ENCODE peak calls at places on chromosome 4, in seven cellular contexts. L is NCI-H187 treated with DMSO at 0.1 percent for 48 hours, E is ACHN, S is adrenal gland, V is NCI-H446 treated with DMSO at 0.1 percent for 48 hours, U is activated T-helper 1 cell treated with Interleukin-2 at 50 U/mL for 16 hours, A is fibroblast of the aortic adventitia. N is an unnamed sample.

GRCh38 chr4:763191-763810 is 57.7 kb downstream of the PCGF3 start:
- DNase-seq in L (no peak), E (no peak), S (no peak), V (no peak), U (no peak), A (no peak), N (no peak)

GRCh38 chr4:1539132-1539755 is 133.0 kb upstream of the NKX1-1 start:
- DNase-seq in L (no peak), E (no peak), S (no peak), V (no peak), U (no peak), A (no peak), N (no peak)

GRCh38 chr4:80062527-80062926 is 10.5 kb downstream of the ANTXR2 start:
- DNase-seq in L (no peak), E (no peak), S (no peak), V (no peak), U (no peak), A (no peak), N (no peak)

GRCh38 chr4:179110356-179110755 is 1668.1 kb upstream of the AGA start:
- DNase-seq in L (no peak), E (peak), S (no peak), V (no peak), U (no peak), A (no peak), N (peak)

GRCh38 chr4:78661923-78662521 is 110.5 kb downstream of the ANXA3 start:
- DNase-seq in L (no peak), E (no peak), S (no peak), V (no peak), U (no peak), A (peak), N (peak)

GRCh38 chr4:169640261-169640880 is 20.0 kb downstream of the CLCN3 start:
- DNase-seq in L (no peak), E (no peak), S (no peak), V (peak), U (no peak), A (peak), N (peak)

GRCh38 chr4:15649914-15650545 is 5.1 kb downstream of the FBXL5 start:
- DNase-seq in L (peak), E (peak), S (peak), V (peak), U (peak), A (peak), N (peak)

GRCh38 chr4:1310796-1311715 is 21.4 kb downstream of the MAEA start:
- DNase-seq in L (no peak), E (no peak), S (no peak), V (no peak), U (no peak), A (no peak), N (no peak)

GRCh38 chr4:20394471-20394870 is 142.8 kb downstream of the SLIT2 start:
- DNase-seq in L (no peak), E (no peak), S (no peak), V (no peak), U (no peak), A (no peak), N (no peak)

GRCh38 chr4:11424000-11424399 is 4.7 kb downstream of the HS3ST1 start:
- DNase-seq in L (no peak), E (peak), S (no peak), V (peak), U (no peak), A (peak), N (no peak)

GRCh38 chr4:5988086-5988845 is 30.0 kb downstream of the C4orf50 start:
- DNase-seq in L (no peak), E (no peak), S (peak), V (no peak), U (no peak), A (no peak), N (no peak)

GRCh38 chr4:39025552-39026085 is 6.6 kb downstream of the TMEM156 start:
- DNase-seq in L (no peak), E (no peak), S (no peak), V (no peak), U (no peak), A (peak), N (peak)